ENCODE peak calls at places on chromosomes 7 and 10, in six cellular contexts. Y is K562, P is SK-N-SH, H is GM12878, L is HepG2, D is H1. I is an unnamed sample.

GRCh38 chr7:96986901-96987300 is 18.5 kb upstream of the DLX6 start:
- DNase-seq in Y (no peak), P (no peak), H (no peak), L (no peak), D (no peak), I (no peak)

GRCh38 chr7:36475371-36475770 is 85.7 kb downstream of the ANLN start:
- DNase-seq in Y (no peak), P (no peak), H (no peak), L (no peak), D (no peak), I (no peak)

GRCh38 chr7:13551503-13551902 is 438.0 kb downstream of the ETV1 start:
- DNase-seq in Y (no peak), P (no peak), H (no peak), L (no peak), D (no peak), I (no peak)

GRCh38 chr10:44004913-44005787 is 356.5 kb upstream of the ZNF32 start:
- DNase-seq in Y (no peak), P (no peak), H (no peak), L (no peak), D (peak; percentile 40), I (no peak)

GRCh38 chr10:101759354-101760247 is 16.3 kb downstream of the FGF8 start:
- DNase-seq in Y (no peak), P (peak; percentile 35), H (no peak), L (no peak), D (peak; percentile 63), I (no peak)

GRCh38 chr7:80232969-80233724 is 98.5 kb downstream of the GNAI1 start:
- DNase-seq in Y (no peak), P (no peak), H (no peak), L (peak; percentile 70), D (no peak), I (no peak)

GRCh38 chr7:43249808-43250145 is 137.3 kb downstream of the HECW1 start:
- DNase-seq in Y (no peak), P (no peak), H (no peak), L (no peak), D (no peak), I (no peak)

GRCh38 chr7:149772236-149772820 is 1.1 kb downstream of the ZNF467 start:
- DNase-seq in Y (peak; percentile 86), P (peak; percentile 79), H (no peak), L (no peak), D (peak; percentile 68), I (no peak)

GRCh38 chr7:155540553-155540952 is 5.8 kb downstream of the CNPY1 start:
- DNase-seq in Y (no peak), P (no peak), H (no peak), L (no peak), D (no peak), I (no peak)

GRCh38 chr7:85101347-85101746 is 85.5 kb downstream of the SEMA3D start:
- DNase-seq in Y (no peak), P (no peak), H (no peak), L (no peak), D (no peak), I (no peak)

GRCh38 chr7:117901089-117901797 is 28.0 kb upstream of the CTTNBP2 start:
- DNase-seq in Y (no peak), P (no peak), H (no peak), L (no peak), D (no peak), I (no peak)

GRCh38 chr7:13017325-13017853 is 330.0 kb downstream of the ARL4A start:
- DNase-seq in Y (no peak), P (no peak), H (no peak), L (peak; percentile 100), D (no peak), I (no peak)

GRCh38 chr7:133290041-133290440 is 37.2 kb downstream of the EXOC4 start:
- DNase-seq in Y (no peak), P (no peak), H (no peak), L (no peak), D (no peak), I (no peak)

GRCh38 chr10:125795111-125795510 is 19.5 kb upstream of the MMP21 start:
- DNase-seq in Y (no peak), P (no peak), H (no peak), L (no peak), D (no peak), I (no peak)

GRCh38 chr10:128047337-128047736 is 78.9 kb downstream of the MKI67 start:
- DNase-seq in Y (peak; percentile 23), P (no peak), H (peak; percentile 63), L (no peak), D (peak; percentile 71), I (peak; percentile 96)

GRCh38 chr10:101131962-101132635 is 999 bp downstream of the TLX1 start:
- DNase-seq in Y (no peak), P (peak; percentile 49), H (no peak), L (no peak), D (no peak), I (no peak)

GRCh38 chr10:30553625-30554442 is 75.7 kb downstream of the LYZL2 start:
- DNase-seq in Y (peak; percentile 70), P (no peak), H (no peak), L (peak; percentile 57), D (peak; percentile 55), I (no peak)

GRCh38 chr7:67962863-67963262 is 966.2 kb downstream of the TYW1 start:
- DNase-seq in Y (no peak), P (no peak), H (no peak), L (no peak), D (no peak), I (no peak)

GRCh38 chr10:86673827-86674581 is 5.7 kb downstream of the LDB3 start:
- DNase-seq in Y (no peak), P (peak; percentile 79), H (no peak), L (no peak), D (no peak), I (no peak)

GRCh38 chr7:156073366-156074052 is 261.2 kb upstream of the SHH start:
- DNase-seq in Y (no peak), P (no peak), H (no peak), L (no peak), D (no peak), I (no peak)

GRCh38 chr7:150902078-150903033 is 50.0 kb downstream of the AOC1 start:
- DNase-seq in Y (peak; percentile 69), P (peak; percentile 42), H (no peak), L (no peak), D (no peak), I (no peak)

GRCh38 chr10:92418221-92418620 is 127.3 kb downstream of the MARCHF5 start:
- DNase-seq in Y (no peak), P (no peak), H (no peak), L (no peak), D (no peak), I (no peak)

GRCh38 chr7:101308245-101309085 is 13.1 kb downstream of the IFT22 start:
- DNase-seq in Y (peak; percentile 76), P (peak; percentile 80), H (no peak), L (peak; percentile 73), D (peak; percentile 89), I (no peak)

GRCh38 chr10:130010653-130011052 is 46.6 kb upstream of the EBF3 start:
- DNase-seq in Y (no peak), P (no peak), H (no peak), L (no peak), D (no peak), I (no peak)

GRCh38 chr7:86966920-86967319 is 92.5 kb downstream of the ELAPOR2 start:
- DNase-seq in Y (no peak), P (no peak), H (no peak), L (no peak), D (no peak), I (no peak)

DNA sequence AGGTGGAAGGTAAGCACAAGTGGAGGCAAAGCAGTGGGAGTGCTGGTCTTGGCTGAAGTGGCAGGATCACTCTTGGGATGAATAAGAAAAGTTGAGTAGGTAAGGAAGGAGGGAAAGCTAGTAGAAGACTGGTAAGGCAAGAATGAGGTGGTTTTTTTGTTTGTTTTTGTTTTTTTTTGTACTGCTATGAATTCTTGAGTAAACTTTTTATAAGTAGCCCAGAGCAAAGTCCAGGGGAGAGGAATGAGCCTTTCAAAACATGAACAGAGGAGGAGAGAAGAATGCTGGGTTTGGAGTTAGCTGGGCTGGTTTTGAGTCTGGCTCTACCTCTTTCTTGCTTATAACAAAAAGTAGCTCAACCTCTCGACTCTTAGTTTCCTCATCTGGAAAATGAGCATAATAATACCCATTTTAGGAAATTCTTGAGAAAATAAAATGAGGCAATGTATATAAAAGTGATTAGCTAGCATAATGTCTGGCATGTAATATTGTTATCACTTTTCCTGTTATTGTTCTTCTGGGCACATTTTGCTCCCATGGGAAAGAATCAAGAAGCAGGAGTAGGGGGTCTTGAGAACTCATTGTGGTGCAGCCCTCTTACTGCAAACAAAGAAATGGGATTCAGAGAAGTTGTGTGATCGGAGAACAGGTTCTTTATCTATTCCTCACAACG is 24.1 kb upstream of the LRRC17 start:
- DNase-seq in Y (no peak), P (no peak), H (no peak), L (no peak), D (no peak), I (no peak)
- H3K27ac ChIP-seq in Y (no peak overlapping the region), P (peak overlapping the region; percentile 98), H (no peak overlapping the region), L (no peak overlapping the region), D (no peak overlapping the region), I (no peak overlapping the region)

GRCh38 chr10:82150123-82150900 is 275.3 kb downstream of the NRG3 start:
- DNase-seq in Y (no peak), P (peak; percentile 32), H (no peak), L (no peak), D (peak; percentile 92), I (peak; percentile 41)
- TF ChIP-seq CTCF in Y (no peak), P (peak; percentile 57), H (no peak), L (no peak), D (peak; percentile 87), I (no peak)

GRCh38 chr7:74371381-74372059 is 82.2 kb upstream of the GTF2IRD1 start:
- DNase-seq in Y (peak; percentile 55), P (no peak), H (no peak), L (no peak), D (peak; percentile 70), I (no peak)

GRCh38 chr7:74373536-74373935 is 80.2 kb upstream of the GTF2IRD1 start:
- DNase-seq in Y (no peak), P (no peak), H (no peak), L (no peak), D (no peak), I (no peak)

GRCh38 chr7:74375726-74376220 is 77.9 kb upstream of the GTF2IRD1 start:
- DNase-seq in Y (no peak), P (peak; percentile 32), H (no peak), L (no peak), D (no peak), I (no peak)

GRCh38 chr7:74372060-74372408 is 81.7 kb upstream of the GTF2IRD1 start:
- DNase-seq in Y (no peak), P (no peak), H (no peak), L (no peak), D (peak; percentile 55), I (no peak)

DNA sequence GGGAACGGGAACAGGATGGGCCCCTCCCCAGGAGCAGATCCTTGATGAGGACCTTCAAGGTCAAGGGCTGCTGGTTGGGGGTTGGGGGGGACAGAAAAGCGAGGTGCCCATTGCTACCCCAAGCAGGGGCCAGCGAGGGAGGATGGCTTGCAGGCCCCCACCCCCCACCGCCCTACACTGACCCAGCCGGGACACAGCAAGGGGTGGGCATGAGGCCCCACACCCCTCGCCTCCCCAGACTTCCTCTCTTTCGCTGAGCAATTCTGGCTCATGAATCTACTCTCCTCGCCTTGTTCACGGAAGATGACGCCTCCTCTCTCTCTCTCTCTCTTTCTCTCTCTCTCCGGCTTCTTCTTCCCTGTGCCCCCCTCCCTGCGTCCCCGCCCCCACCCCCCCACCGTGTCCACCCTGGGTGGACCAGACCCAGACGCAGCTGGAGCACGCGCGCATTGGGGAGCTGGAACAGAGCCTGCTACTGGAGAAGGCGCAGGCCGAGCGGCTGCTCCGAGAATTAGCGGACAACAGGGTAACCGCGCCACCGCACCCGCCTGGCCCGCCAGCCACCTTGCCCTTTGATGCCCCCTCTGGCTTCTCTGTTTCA is 81.1 kb upstream of the GTF2IRD1 start:
- DNase-seq in Y (no peak), P (no peak), H (no peak), L (no peak), D (peak; percentile 58), I (no peak)
- TF ChIP-seq GABPA in Y (no peak), P (no peak), H (no peak), L (no peak), D (no peak), I (no peak)

GRCh38 chr10:22556774-22557173 is 157.6 kb downstream of the PIP4K2A start:
- DNase-seq in Y (no peak), P (no peak), H (no peak), L (no peak), D (no peak), I (no peak)
- H3K27ac ChIP-seq in Y (no peak overlapping the region), P (no peak overlapping the region), H (no peak overlapping the region), L (no peak overlapping the region), D (no peak overlapping the region), I (no peak overlapping the region)